ENCODE peak calls at places on chromosomes 7 and 10, in ten cellular contexts. One of them, this sample, is unnamed.

GRCh38 chr7:29314148-29314547 is 119.6 kb downstream of the CHN2 start:
- DNase-seq in IMR-90: no peak
- DNase-seq in heart left ventricle: no peak
- DNase-seq in uterus: no peak
- DNase-seq in thyroid gland: no peak
- DNase-seq in tibial nerve: no peak
- DNase-seq in A549: no peak
- DNase-seq in lower leg skin: no peak
- DNase-seq in right lobe of liver: no peak
- DNase-seq in endothelial cell of umbilical vein: no peak
- DNase-seq in this sample: no peak

GRCh38 chr7:141575654-141576448 is 24.6 kb downstream of the AGK start:
- DNase-seq in IMR-90: peak
- DNase-seq in heart left ventricle: no peak
- DNase-seq in uterus: no peak
- DNase-seq in thyroid gland: no peak
- DNase-seq in tibial nerve: no peak
- DNase-seq in A549: no peak
- DNase-seq in lower leg skin: no peak
- DNase-seq in right lobe of liver: no peak
- DNase-seq in endothelial cell of umbilical vein: no peak
- DNase-seq in this sample: no peak

GRCh38 chr7:70923086-70923845 is 208.7 kb upstream of the GALNT17 start:
- DNase-seq in IMR-90: no peak
- DNase-seq in heart left ventricle: no peak
- DNase-seq in uterus: no peak
- DNase-seq in thyroid gland: no peak
- DNase-seq in tibial nerve: no peak
- DNase-seq in A549: no peak
- DNase-seq in lower leg skin: no peak
- DNase-seq in right lobe of liver: no peak
- DNase-seq in endothelial cell of umbilical vein: no peak
- DNase-seq in this sample: no peak

GRCh38 chr10:34474060-34474376 is 341.1 kb downstream of the PARD3 start:
- DNase-seq in IMR-90: peak
- DNase-seq in heart left ventricle: no peak
- DNase-seq in uterus: no peak
- DNase-seq in thyroid gland: no peak
- DNase-seq in tibial nerve: no peak
- DNase-seq in A549: peak
- DNase-seq in lower leg skin: no peak
- DNase-seq in right lobe of liver: no peak
- DNase-seq in endothelial cell of umbilical vein: no peak
- DNase-seq in this sample: no peak

GRCh38 chr10:119377431-119377830 is 165.1 kb downstream of the RGS10 start:
- DNase-seq in IMR-90: no peak
- DNase-seq in heart left ventricle: no peak
- DNase-seq in uterus: no peak
- DNase-seq in thyroid gland: no peak
- DNase-seq in tibial nerve: no peak
- DNase-seq in A549: no peak
- DNase-seq in lower leg skin: no peak
- DNase-seq in right lobe of liver: no peak
- DNase-seq in endothelial cell of umbilical vein: no peak
- DNase-seq in this sample: no peak

GRCh38 chr10:19620867-19621266 is 195.4 kb upstream of the PLXDC2 start:
- DNase-seq in IMR-90: peak
- DNase-seq in heart left ventricle: no peak
- DNase-seq in uterus: no peak
- DNase-seq in thyroid gland: no peak
- DNase-seq in tibial nerve: no peak
- DNase-seq in A549: no peak
- DNase-seq in lower leg skin: no peak
- DNase-seq in right lobe of liver: no peak
- DNase-seq in endothelial cell of umbilical vein: no peak
- DNase-seq in this sample: no peak

GRCh38 chr10:77333610-77334340 is 303.8 kb downstream of the KCNMA1 start:
- DNase-seq in IMR-90: peak
- DNase-seq in heart left ventricle: no peak
- DNase-seq in uterus: no peak
- DNase-seq in thyroid gland: no peak
- DNase-seq in tibial nerve: no peak
- DNase-seq in A549: peak
- DNase-seq in lower leg skin: no peak
- DNase-seq in right lobe of liver: peak
- DNase-seq in endothelial cell of umbilical vein: no peak
- DNase-seq in this sample: no peak

GRCh38 chr7:80873140-80873539 is 45.7 kb downstream of the SEMA3C start:
- DNase-seq in IMR-90: no peak
- DNase-seq in heart left ventricle: no peak
- DNase-seq in uterus: no peak
- DNase-seq in thyroid gland: no peak
- DNase-seq in tibial nerve: no peak
- DNase-seq in A549: no peak
- DNase-seq in lower leg skin: no peak
- DNase-seq in right lobe of liver: no peak
- DNase-seq in endothelial cell of umbilical vein: no peak
- DNase-seq in this sample: no peak

GRCh38 chr10:128642502-128642901 is 516.3 kb upstream of the MKI67 start:
- DNase-seq in IMR-90: no peak
- DNase-seq in heart left ventricle: no peak
- DNase-seq in uterus: no peak
- DNase-seq in thyroid gland: no peak
- DNase-seq in tibial nerve: no peak
- DNase-seq in A549: no peak
- DNase-seq in lower leg skin: no peak
- DNase-seq in right lobe of liver: no peak
- DNase-seq in endothelial cell of umbilical vein: no peak
- DNase-seq in this sample: no peak
- TF ChIP-seq POLR2A in IMR-90: no peak
- TF ChIP-seq POLR2A in heart left ventricle: no peak
- TF ChIP-seq POLR2A in uterus: no peak
- TF ChIP-seq POLR2A in thyroid gland: no peak
- TF ChIP-seq POLR2A in tibial nerve: no peak
- TF ChIP-seq POLR2A in A549: no peak
- TF ChIP-seq POLR2A in lower leg skin: no peak
- TF ChIP-seq POLR2A in right lobe of liver: no peak
- TF ChIP-seq POLR2A in endothelial cell of umbilical vein: no peak
- TF ChIP-seq POLR2A in this sample: no peak

DNA sequence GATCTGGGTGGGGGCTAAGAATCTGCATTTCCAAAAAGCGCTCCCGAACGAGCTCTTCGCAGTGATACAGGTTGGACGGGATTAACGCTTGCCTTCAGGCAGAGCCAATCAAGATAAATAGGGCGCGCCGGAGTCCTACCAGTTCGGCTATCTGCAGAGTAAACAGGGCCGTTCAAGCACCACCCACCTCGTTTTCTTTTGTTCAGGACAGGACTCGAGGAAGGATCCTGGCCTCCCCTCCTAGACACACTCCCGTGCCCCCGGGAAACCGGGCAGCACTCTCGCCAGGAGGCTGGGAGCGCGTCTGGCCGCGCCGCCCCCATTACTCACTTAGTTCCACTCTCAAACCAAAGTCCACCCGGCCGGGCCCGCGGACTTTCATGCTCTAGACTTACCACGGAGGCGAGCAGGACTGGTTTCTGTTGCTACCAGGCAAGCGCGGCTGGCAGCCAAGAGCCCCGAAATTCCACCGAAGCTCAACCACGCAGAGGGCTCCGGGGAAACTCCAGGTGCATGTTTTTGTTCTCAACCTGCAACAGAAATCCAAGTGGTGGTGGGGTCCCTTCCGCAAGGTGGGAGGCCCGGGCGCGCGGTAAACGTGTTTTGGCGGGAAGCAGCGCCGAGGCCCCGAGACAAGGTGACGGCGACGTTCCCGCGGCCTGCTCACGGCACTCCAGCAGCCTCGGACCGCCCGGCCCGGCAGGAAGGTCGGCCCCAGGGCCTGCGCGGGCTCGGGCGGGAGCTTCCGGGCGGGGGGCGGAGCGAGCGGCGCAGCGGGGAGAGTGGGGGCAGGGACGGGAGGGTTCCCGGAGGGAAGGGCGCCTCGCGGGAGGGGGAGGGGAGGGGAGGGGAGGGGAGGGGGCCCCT is 12.7 kb downstream of the HNRNPF start:
- DNase-seq in IMR-90: peak
- DNase-seq in heart left ventricle: peak
- DNase-seq in uterus: peak
- DNase-seq in thyroid gland: peak
- DNase-seq in tibial nerve: peak
- DNase-seq in A549: peak
- DNase-seq in lower leg skin: peak
- DNase-seq in right lobe of liver: peak
- DNase-seq in endothelial cell of umbilical vein: peak
- DNase-seq in this sample: peak
- TF ChIP-seq POLR2A in IMR-90: peak
- TF ChIP-seq POLR2A in heart left ventricle: no peak
- TF ChIP-seq POLR2A in uterus: no peak
- TF ChIP-seq POLR2A in thyroid gland: no peak
- TF ChIP-seq POLR2A in tibial nerve: no peak
- TF ChIP-seq POLR2A in A549: peak
- TF ChIP-seq POLR2A in lower leg skin: no peak
- TF ChIP-seq POLR2A in right lobe of liver: peak
- TF ChIP-seq POLR2A in endothelial cell of umbilical vein: peak
- TF ChIP-seq POLR2A in this sample: peak

GRCh38 chr10:104120061-104120460 is 1.9 kb upstream of the SFR1 start:
- DNase-seq in IMR-90: no peak
- DNase-seq in heart left ventricle: no peak
- DNase-seq in uterus: no peak
- DNase-seq in thyroid gland: no peak
- DNase-seq in tibial nerve: no peak
- DNase-seq in A549: no peak
- DNase-seq in lower leg skin: no peak
- DNase-seq in right lobe of liver: no peak
- DNase-seq in endothelial cell of umbilical vein: no peak
- DNase-seq in this sample: no peak

GRCh38 chr10:104120903-104121484 is 977 bp upstream of the SFR1 start:
- DNase-seq in IMR-90: peak
- DNase-seq in heart left ventricle: peak
- DNase-seq in uterus: peak
- DNase-seq in thyroid gland: peak
- DNase-seq in tibial nerve: peak
- DNase-seq in A549: peak
- DNase-seq in lower leg skin: peak
- DNase-seq in right lobe of liver: peak
- DNase-seq in endothelial cell of umbilical vein: peak
- DNase-seq in this sample: peak

GRCh38 chr10:104122273-104123107 is 519 bp downstream of the SFR1 start:
- DNase-seq in IMR-90: peak
- DNase-seq in heart left ventricle: no peak
- DNase-seq in uterus: no peak
- DNase-seq in thyroid gland: no peak
- DNase-seq in tibial nerve: peak
- DNase-seq in A549: peak
- DNase-seq in lower leg skin: no peak
- DNase-seq in right lobe of liver: no peak
- DNase-seq in endothelial cell of umbilical vein: no peak
- DNase-seq in this sample: no peak

GRCh38 chr10:104120512-104120902 is 1.5 kb upstream of the SFR1 start:
- DNase-seq in IMR-90: no peak
- DNase-seq in heart left ventricle: no peak
- DNase-seq in uterus: no peak
- DNase-seq in thyroid gland: no peak
- DNase-seq in tibial nerve: no peak
- DNase-seq in A549: no peak
- DNase-seq in lower leg skin: no peak
- DNase-seq in right lobe of liver: no peak
- DNase-seq in endothelial cell of umbilical vein: no peak
- DNase-seq in this sample: no peak

DNA sequence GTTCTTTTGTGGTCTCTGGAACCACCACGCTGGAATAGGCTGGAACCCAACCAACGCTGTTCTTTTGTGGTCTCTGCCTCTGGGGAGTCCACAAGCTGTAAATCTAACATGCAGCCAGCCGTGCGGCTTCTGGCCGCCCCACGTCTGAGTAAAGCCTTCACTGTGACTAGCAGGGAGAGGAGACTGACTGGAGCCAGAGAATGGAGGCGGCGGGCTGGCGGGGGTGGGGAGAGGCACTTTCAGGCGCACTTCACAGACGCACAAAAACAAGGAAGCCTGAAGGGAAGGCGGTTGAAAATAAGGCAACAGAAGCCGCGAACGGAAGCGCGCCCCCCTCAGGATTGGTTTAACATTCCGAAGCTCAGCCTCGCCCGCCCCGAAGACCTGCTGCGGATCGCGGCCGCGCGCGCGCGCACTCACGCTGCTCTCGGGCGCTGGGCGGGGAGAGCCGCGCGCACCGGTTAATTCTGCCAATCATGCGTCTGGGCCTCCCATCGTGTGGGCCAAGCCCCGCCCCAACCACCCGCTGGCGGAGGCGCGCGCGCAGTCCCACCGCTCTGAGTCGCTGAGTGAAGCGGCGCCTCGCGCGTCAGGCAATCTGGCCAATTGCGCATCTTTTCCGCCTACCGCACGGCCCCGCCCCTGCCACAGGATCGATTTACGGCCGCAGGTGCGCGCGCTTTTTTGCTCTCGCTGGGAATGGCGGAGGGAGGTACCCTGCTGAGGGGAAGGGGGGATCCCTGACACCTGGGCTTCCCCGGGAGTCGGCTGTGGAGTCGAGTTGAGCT is at the start of gene SFR1:
- DNase-seq in IMR-90: peak
- DNase-seq in heart left ventricle: peak
- DNase-seq in uterus: peak
- DNase-seq in thyroid gland: peak
- DNase-seq in tibial nerve: peak
- DNase-seq in A549: peak
- DNase-seq in lower leg skin: peak
- DNase-seq in right lobe of liver: peak
- DNase-seq in endothelial cell of umbilical vein: peak
- DNase-seq in this sample: peak
- TF ChIP-seq POLR2A in IMR-90: peak
- TF ChIP-seq POLR2A in heart left ventricle: peak
- TF ChIP-seq POLR2A in uterus: peak
- TF ChIP-seq POLR2A in thyroid gland: peak
- TF ChIP-seq POLR2A in tibial nerve: peak
- TF ChIP-seq POLR2A in A549: peak
- TF ChIP-seq POLR2A in lower leg skin: no peak
- TF ChIP-seq POLR2A in right lobe of liver: peak
- TF ChIP-seq POLR2A in endothelial cell of umbilical vein: peak
- TF ChIP-seq POLR2A in this sample: peak

DNA sequence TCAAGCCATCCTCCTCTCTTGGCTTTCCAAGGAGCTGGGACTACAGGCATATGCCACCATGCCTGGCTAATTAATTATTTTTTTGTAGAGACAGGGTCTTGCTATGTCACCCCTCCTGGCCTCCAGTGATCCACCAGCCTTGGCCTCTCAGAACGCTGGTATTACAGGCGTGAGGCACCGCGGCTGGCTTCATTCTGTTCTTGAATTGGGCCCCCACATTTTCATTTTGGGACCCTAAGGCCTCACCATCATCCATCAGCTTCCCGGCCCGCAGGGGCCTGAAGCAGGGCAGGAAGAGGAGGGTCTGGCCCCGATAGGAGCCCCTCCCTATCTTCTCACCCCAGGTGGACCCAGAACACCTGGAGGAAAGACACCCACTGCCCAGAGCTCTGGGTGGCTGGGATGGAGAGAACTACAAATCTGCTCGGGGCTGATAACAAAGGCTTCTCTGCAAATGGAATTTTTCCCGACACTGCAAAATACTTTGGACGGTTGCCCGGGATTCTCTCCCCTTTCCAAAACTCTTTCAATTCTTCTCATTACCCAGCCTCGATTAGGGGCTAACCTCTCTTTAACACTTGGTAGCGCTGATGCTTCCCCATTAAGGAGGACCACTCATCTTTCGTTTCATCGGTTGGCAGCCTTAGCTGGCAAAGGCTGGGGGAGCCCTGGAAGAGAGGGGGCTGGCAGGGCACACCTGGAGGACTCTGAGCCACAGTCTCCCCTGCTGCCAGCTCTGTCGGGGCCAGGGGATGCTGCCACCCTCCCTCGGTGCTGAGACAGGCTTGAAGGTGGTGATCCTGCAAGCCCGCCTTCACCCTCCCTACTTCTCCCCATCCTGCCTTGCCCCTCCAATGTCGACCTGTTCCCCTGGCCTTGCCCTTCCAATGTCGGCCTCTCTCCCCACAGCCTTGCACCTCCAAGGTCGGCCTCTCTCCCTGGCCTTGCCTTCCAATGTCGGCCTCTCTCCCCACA is 81.0 kb upstream of the GNA12 start:
- DNase-seq in IMR-90: no peak
- DNase-seq in heart left ventricle: no peak
- DNase-seq in uterus: no peak
- DNase-seq in thyroid gland: no peak
- DNase-seq in tibial nerve: no peak
- DNase-seq in A549: no peak
- DNase-seq in lower leg skin: no peak
- DNase-seq in right lobe of liver: peak
- DNase-seq in endothelial cell of umbilical vein: no peak
- DNase-seq in this sample: no peak
- TF ChIP-seq POLR2A in IMR-90: no peak
- TF ChIP-seq POLR2A in heart left ventricle: no peak
- TF ChIP-seq POLR2A in uterus: no peak
- TF ChIP-seq POLR2A in thyroid gland: no peak
- TF ChIP-seq POLR2A in tibial nerve: no peak
- TF ChIP-seq POLR2A in A549: no peak
- TF ChIP-seq POLR2A in lower leg skin: no peak
- TF ChIP-seq POLR2A in right lobe of liver: no peak
- TF ChIP-seq POLR2A in endothelial cell of umbilical vein: no peak
- TF ChIP-seq POLR2A in this sample: no peak

This sample was measured in H54.